ENCODE peak calls at places on chromosomes 11 and 22, in six cellular contexts. O is fibroblast of lung; Q is CD8-positive, alpha-beta T cell; C is left ventricle myocardium inferior; L is retinal pigment epithelial cell; P is AG09309. X is an unnamed sample.

GRCh38 chr11:12160680-12161079 is 50.3 kb downstream of the MICAL2 start:
- DNase-seq in O (no peak), Q (no peak), C (no peak), L (peak), P (no peak), X (peak)

GRCh38 chr11:31442086-31442485 is 67.3 kb downstream of the IMMP1L start:
- DNase-seq in O (no peak), Q (no peak), C (no peak), L (no peak), P (no peak), X (no peak)

GRCh38 chr22:43053176-43053575 is 36.0 kb downstream of the TTLL1 start:
- DNase-seq in O (no peak), Q (no peak), C (no peak), L (no peak), P (no peak), X (no peak)

GRCh38 chr11:70292863-70293262 is 22.4 kb downstream of the PPFIA1 start:
- DNase-seq in O (no peak), Q (no peak), C (no peak), L (no peak), P (no peak), X (no peak)

GRCh38 chr11:76769645-76770586 is 13.2 kb upstream of the TSKU start:
- DNase-seq in O (peak), Q (no peak), C (no peak), L (peak), P (no peak), X (no peak)

GRCh38 chr11:22317656-22318055 is 20.5 kb upstream of the SLC17A6 start:
- DNase-seq in O (no peak), Q (no peak), C (no peak), L (no peak), P (no peak), X (no peak)

GRCh38 chr22:29121124-29121523 is 48.3 kb downstream of the KREMEN1 start:
- DNase-seq in O (no peak), Q (no peak), C (no peak), L (no peak), P (no peak), X (no peak)

GRCh38 chr11:27496461-27496860 is 10.1 kb downstream of the LIN7C start:
- DNase-seq in O (peak), Q (no peak), C (no peak), L (no peak), P (no peak), X (no peak)

GRCh38 chr11:104120493-104121200 is 43.3 kb downstream of the PDGFD start:
- DNase-seq in O (no peak), Q (no peak), C (no peak), L (no peak), P (no peak), X (no peak)

GRCh38 chr11:88404932-88405710 is 67.6 kb upstream of the CTSC start:
- DNase-seq in O (no peak), Q (no peak), C (no peak), L (no peak), P (no peak), X (no peak)

GRCh38 chr22:31451709-31452571 is 37.7 kb downstream of the EIF4ENIF1 start:
- DNase-seq in O (peak), Q (no peak), C (no peak), L (no peak), P (peak), X (no peak)

GRCh38 chr11:35621620-35622019 is 3.4 kb downstream of the FJX1 start:
- DNase-seq in O (no peak), Q (no peak), C (no peak), L (no peak), P (no peak), X (no peak)
- H3K4me3 ChIP-seq in O (no peak), Q (no peak), C (no peak), L (no peak), P (no peak), X (no peak)

GRCh38 chr11:128473631-128474030 is 113.7 kb downstream of the ETS1 start:
- DNase-seq in O (no peak), Q (no peak), C (no peak), L (no peak), P (no peak), X (no peak)
- H3K4me3 ChIP-seq in O (no peak), Q (peak), C (no peak), L (no peak), P (no peak), X (no peak)

DNA sequence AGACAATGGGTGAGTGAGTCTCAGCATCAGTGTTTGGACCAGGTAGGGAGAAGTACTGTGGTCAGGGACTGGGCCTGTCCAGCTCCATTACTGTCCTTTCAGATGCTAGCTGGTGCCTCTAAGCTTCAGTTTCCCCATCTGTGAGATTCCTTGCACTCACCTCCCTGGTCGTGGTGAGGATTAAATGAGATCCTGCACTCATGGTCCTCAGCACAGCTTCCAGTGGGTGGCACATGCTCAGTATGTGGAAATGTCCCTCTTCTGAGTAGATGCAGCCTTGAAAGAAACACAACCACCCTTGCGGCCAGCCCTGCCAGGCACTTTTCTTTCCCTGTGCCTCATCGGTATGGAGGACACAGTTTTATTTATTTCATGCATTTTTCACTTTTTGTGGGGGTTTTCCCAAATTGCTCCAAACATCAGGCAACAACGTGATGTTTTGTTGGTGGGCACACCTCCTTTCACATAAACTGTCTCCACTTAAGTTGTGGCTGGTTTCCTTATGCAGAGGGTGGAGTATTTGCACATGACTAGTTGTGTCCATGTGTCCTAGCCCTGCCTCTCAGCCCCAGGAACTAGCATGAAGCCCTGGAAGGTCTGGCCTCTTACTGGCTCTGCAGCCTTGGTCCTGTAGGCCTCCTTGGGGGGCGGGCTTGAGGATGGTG is 1.1 kb downstream of the LZTR1 start:
- DNase-seq in O (no peak), Q (no peak), C (no peak), L (no peak), P (no peak), X (no peak)
- H3K4me3 ChIP-seq in O (peak), Q (peak), C (peak), L (peak), P (peak), X (peak)

GRCh38 chr22:32661296-32661695 is 140.2 kb upstream of the TIMP3 start:
- DNase-seq in O (peak), Q (no peak), C (peak), L (peak), P (peak), X (peak)
- H3K4me3 ChIP-seq in O (no peak), Q (no peak), C (no peak), L (no peak), P (no peak), X (no peak)

DNA sequence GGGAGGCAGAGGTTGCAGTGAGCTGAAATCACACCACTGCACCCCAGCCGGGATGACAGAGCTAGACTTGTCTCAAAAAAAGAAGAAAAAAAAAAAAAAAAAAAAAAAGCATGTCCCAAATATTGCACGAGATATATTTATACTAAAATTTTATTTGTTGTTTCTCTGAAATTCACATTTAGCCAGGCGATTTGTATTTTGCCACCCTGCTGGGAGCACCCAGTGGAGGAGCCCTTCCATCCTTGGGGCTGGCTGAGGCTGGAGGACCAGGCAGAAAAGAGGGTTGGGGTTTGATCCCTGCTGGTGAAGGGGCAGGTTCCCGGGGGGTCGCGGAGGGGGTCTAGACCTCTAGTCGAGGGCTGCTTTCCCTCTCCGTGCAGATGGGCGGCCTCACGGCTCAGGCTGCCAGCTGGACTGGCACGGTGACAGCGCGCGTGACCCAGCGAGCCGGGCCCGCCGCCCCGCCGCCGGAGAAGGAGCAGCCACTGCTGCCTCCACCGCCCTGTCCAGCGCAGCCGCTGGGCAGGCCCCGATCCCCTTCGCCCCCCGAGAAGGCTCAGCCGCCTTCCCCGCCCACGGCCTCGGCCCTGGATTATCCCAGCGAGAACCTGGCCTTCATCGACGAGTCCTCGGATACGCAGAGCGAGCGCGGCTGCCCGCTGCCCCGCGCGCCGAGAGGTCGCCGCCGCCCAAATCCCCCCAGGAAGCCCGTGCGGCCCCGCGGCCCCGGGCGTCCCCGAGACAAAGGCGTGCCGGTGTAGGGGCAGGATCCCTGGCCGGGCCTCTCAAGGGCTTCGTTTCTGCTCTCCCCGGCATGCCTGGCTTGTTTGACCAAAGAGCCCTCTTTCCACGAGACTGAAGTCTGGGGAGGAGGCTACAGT is 952 bp upstream of the CATSPERZ start:
- DNase-seq in O (peak), Q (no peak), C (peak), L (no peak), P (no peak), X (peak)
- H3K4me3 ChIP-seq in O (no peak), Q (peak), C (peak), L (peak), P (peak), X (peak)

GRCh38 chr11:67466367-67466766 is 2.7 kb downstream of the TMEM134 start:
- DNase-seq in O (no peak), Q (no peak), C (no peak), L (no peak), P (no peak), X (no peak)

GRCh38 chr11:67463186-67463585 is 5.9 kb downstream of the TMEM134 start:
- DNase-seq in O (no peak), Q (no peak), C (no peak), L (no peak), P (no peak), X (no peak)

GRCh38 chr11:67465190-67465522 is 3.9 kb downstream of the TMEM134 start:
- DNase-seq in O (no peak), Q (no peak), C (no peak), L (no peak), P (no peak), X (no peak)

GRCh38 chr11:67464411-67465189 is 4.5 kb downstream of the TMEM134 start:
- DNase-seq in O (peak), Q (peak), C (peak), L (peak), P (no peak), X (peak)

DNA sequence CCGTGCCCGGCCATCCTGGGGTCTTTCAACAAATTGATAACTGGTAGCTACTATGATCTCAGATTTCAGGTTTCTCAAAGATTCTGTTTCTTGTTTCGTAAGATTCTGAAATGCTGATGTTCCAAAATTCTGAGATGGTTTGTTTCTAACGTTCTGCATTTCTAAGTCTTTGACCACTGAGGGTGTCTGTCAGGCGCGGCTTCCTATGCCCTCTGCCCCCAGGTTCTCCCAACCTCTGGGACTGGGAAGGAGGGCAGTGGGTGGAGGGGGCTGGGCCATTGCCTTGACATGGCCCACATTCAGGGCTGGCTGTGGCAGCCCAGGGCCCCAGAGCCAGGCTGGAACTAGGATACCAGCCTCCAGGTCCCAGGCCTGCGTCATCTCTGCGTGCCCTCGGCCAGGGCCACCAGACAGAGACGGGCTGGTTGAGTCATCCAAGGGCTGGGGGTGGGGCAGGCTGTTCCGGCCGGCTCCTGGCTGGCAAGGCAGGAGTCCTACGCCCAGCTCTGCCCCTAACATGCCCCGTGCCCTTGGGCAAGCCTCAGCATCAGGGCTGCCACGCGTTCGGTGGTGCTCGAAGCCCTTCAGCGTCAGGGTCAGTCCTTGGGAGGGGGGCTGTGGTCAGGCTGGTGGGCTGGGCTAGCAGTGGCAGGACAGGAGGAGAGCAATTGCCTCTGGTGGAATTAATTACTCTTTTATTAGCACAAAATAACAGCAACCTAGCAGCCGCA is 5.2 kb downstream of the TMEM134 start:
- DNase-seq in O (no peak), Q (no peak), C (peak), L (no peak), P (no peak), X (peak)
- H3K4me3 ChIP-seq in O (no peak), Q (peak), C (peak), L (no peak), P (no peak), X (peak)

GRCh38 chr11:85947431-85948272 is 92.5 kb downstream of the CCDC83 start:
- DNase-seq in O (peak), Q (no peak), C (no peak), L (peak), P (peak), X (no peak)
- H3K4me3 ChIP-seq in O (no peak), Q (no peak), C (no peak), L (no peak), P (no peak), X (no peak)

GRCh38 chr22:48208894-48209293 is 1446.4 kb downstream of the TBC1D22A start:
- DNase-seq in O (no peak), Q (no peak), C (no peak), L (no peak), P (no peak), X (no peak)

GRCh38 chr22:48210812-48211211 is 1448.4 kb downstream of the TBC1D22A start:
- DNase-seq in O (no peak), Q (no peak), C (no peak), L (no peak), P (no peak), X (peak)

GRCh38 chr22:48204296-48204695 is 1441.8 kb downstream of the TBC1D22A start:
- DNase-seq in O (no peak), Q (no peak), C (no peak), L (no peak), P (no peak), X (no peak)

GRCh38 chr22:48209473-48210271 is 1447.2 kb downstream of the TBC1D22A start:
- DNase-seq in O (no peak), Q (no peak), C (no peak), L (no peak), P (no peak), X (no peak)

DNA sequence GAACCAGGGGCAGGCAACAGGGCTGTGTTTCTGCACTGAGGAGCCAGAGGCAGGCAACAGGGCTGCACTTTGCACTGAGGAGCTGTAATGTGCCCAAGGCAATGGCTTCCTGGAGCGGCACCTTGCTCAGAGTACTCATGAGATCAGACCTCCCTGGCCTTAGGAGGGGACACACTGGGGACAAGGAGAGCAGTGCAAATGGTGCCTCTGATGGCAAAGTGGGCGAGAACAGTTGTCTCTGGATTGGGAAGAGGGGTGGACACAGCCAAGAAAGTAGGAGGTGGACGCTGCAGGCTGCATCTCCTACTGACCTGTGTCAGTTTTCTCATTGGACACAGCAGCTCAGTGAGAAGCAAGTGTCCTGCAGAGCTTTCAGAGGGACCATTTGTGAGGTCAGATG is 1443.3 kb downstream of the TBC1D22A start:
- DNase-seq in O (no peak), Q (no peak), C (no peak), L (no peak), P (no peak), X (no peak)
- H3K4me3 ChIP-seq in O (no peak), Q (no peak), C (no peak), L (no peak), P (no peak), X (no peak)